ENCODE peak calls at places on chromosomes 6 and 20, in nine cellular contexts. M, G, S, I, F, T, X, E and Y are unnamed samples.

GRCh38 chr20:57656252-57656820 is 36.1 kb upstream of the ZBP1 start:
- DNase-seq in E (no peak), G (no peak), I (peak; percentile 34), X (no peak), T (no peak), F (no peak), S (no peak), M (no peak), Y (no peak)

GRCh38 chr20:21396921-21397340 is 395 bp downstream of the NKX2-4 start:
- DNase-seq in I (peak; percentile 64), E (no peak), T (no peak), M (no peak), S (no peak), G (no peak), X (peak; percentile 65), F (no peak), Y (no peak)

GRCh38 chr20:47950557-47951283 is 165.4 kb upstream of the SULF2 start:
- DNase-seq in I (no peak), F (no peak), X (no peak), T (no peak), M (no peak), S (no peak), E (no peak), G (no peak), Y (no peak)

GRCh38 chr20:43824699-43825402 is 89.8 kb upstream of the TOX2 start:
- DNase-seq in X (no peak), M (no peak), T (no peak), S (no peak), G (peak; percentile 45), I (peak; percentile 67), E (no peak), F (no peak), Y (no peak)

GRCh38 chr6:80022803-80023202 is 18.4 kb downstream of the TTK start:
- DNase-seq in G (peak; percentile 83), E (peak; percentile 27), M (no peak), S (peak; percentile 65), X (no peak), F (no peak), I (no peak), T (no peak), Y (no peak)

GRCh38 chr6:2760882-2761842 is 4.0 kb upstream of the WRNIP1 start:
- DNase-seq in F (no peak), I (no peak), E (no peak), S (peak; percentile 26), G (no peak), T (no peak), M (no peak), X (no peak), Y (no peak)

GRCh38 chr6:5850848-5851255 is 155.9 kb downstream of the NRN1 start:
- DNase-seq in S (no peak), M (no peak), I (peak; percentile 86), G (no peak), T (no peak), E (no peak), F (no peak), X (no peak), Y (no peak)

GRCh38 chr20:63102720-63103375 is 96.1 kb upstream of the BHLHE23 start:
- DNase-seq in T (peak; percentile 55), M (peak; percentile 59), F (no peak), G (peak; percentile 10), E (no peak), S (no peak), I (no peak), X (peak; percentile 84), Y (peak; percentile 79)

GRCh38 chr20:10616212-10616611 is 57.6 kb downstream of the JAG1 start:
- DNase-seq in I (no peak), E (no peak), G (no peak), F (no peak), T (no peak), S (no peak), X (no peak), M (no peak), Y (no peak)

GRCh38 chr6:52557389-52558265 is 19.2 kb downstream of the TRAM2 start:
- DNase-seq in M (no peak), I (no peak), E (no peak), F (no peak), T (no peak), X (no peak), G (peak; percentile 30), S (no peak), Y (no peak)

GRCh38 chr6:23533311-23533710 is 592.7 kb upstream of the NRSN1 start:
- DNase-seq in X (no peak), E (no peak), F (no peak), S (no peak), G (no peak), T (no peak), M (no peak), I (no peak), Y (no peak)